ENCODE peak calls at places on chromosome X, in nine cellular contexts. B is gastrocnemius medialis, N is breast epithelium, K is suprapubic skin, Y is transverse colon, E is testis, S is thyroid gland, Q is body of pancreas, Z is H1. C is an unnamed sample.

GRCh38 chrX:17563076-17563475 is 174.2 kb upstream of the SCML1 start:
- DNase-seq in B (no peak), K (no peak), Z (no peak), N (no peak), E (no peak), Q (no peak), Y (no peak), S (no peak), C (no peak)

GRCh38 chrX:136954930-136955329 is 74.4 kb upstream of the RBMX start:
- DNase-seq in Z (no peak), E (no peak), N (no peak), Q (no peak), B (no peak), K (no peak), Y (no peak), S (no peak), C (no peak)

GRCh38 chrX:53077207-53078197 is 4.7 kb upstream of the TSPYL2 start:
- DNase-seq in E (no peak), Z (no peak), Q (no peak), S (no peak), N (no peak), K (peak), Y (no peak), B (no peak), C (no peak)

GRCh38 chrX:11113731-11114130 is 2.6 kb downstream of the HCCS start:
- DNase-seq in E (no peak), S (no peak), Q (peak), N (no peak), K (no peak), Y (no peak), Z (no peak), B (no peak), C (no peak)

GRCh38 chrX:113492895-113493294 is 652.3 kb upstream of the AMOT start:
- DNase-seq in N (no peak), K (no peak), Y (no peak), Z (no peak), E (no peak), Q (no peak), S (no peak), B (no peak), C (no peak)

GRCh38 chrX:133405498-133406180 is 9.7 kb downstream of the GPC4 start:
- DNase-seq in N (no peak), E (no peak), Z (no peak), B (no peak), Y (no peak), S (no peak), K (no peak), Q (no peak), C (no peak)

GRCh38 chrX:153564047-153564606 is 34.8 kb downstream of the CCNQ start:
- DNase-seq in B (no peak), K (no peak), E (no peak), S (no peak), Y (no peak), Z (no peak), N (no peak), Q (peak), C (no peak)

GRCh38 chrX:131783555-131784338 is 239.4 kb upstream of the STK26 start:
- DNase-seq in N (no peak), Q (no peak), K (no peak), B (no peak), Y (peak), S (no peak), E (no peak), Z (no peak), C (peak)

GRCh38 chrX:9781941-9782340 is 4.3 kb upstream of the SHROOM2 start:
- DNase-seq in Z (no peak), Q (no peak), E (no peak), S (no peak), B (no peak), N (no peak), Y (no peak), K (no peak), C (no peak)

GRCh38 chrX:65755786-65756185 is 88.3 kb downstream of the MSN start:
- DNase-seq in Z (no peak), S (no peak), E (no peak), N (no peak), K (no peak), Y (no peak), Q (no peak), B (no peak), C (no peak)

GRCh38 chrX:10939384-10939783 is 171.7 kb upstream of the HCCS start:
- DNase-seq in S (no peak), K (no peak), Y (no peak), N (no peak), Q (no peak), E (no peak), B (no peak), Z (no peak), C (no peak)

GRCh38 chrX:57453901-57454300 is 137.9 kb upstream of the ZXDB start:
- DNase-seq in Q (no peak), B (no peak), E (peak), K (no peak), N (no peak), Z (no peak), S (peak), Y (no peak), C (no peak)

GRCh38 chrX:18983711-18984380 is at the start of gene PHKA2:
- DNase-seq in K (peak), B (peak), S (peak), Q (peak), Y (peak), E (peak), Z (peak), N (peak), C (peak)

GRCh38 chrX:40318076-40318475 is 220.3 kb upstream of the BCOR start:
- DNase-seq in Z (no peak), N (no peak), K (no peak), B (no peak), Y (no peak), S (no peak), Q (no peak), E (no peak), C (peak)

GRCh38 chrX:56978172-56978571 is 17.2 kb downstream of the SPIN3 start:
- DNase-seq in Q (peak), B (peak), S (peak), E (peak), Y (peak), K (no peak), N (no peak), Z (no peak), C (no peak)

GRCh38 chrX:151396042-151396826 is 772 bp upstream of the VMA21 start:
- DNase-seq in S (peak), Q (peak), K (no peak), E (peak), Y (peak), Z (no peak), B (no peak), N (peak), C (no peak)

GRCh38 chrX:9493936-9494335 is 29.1 kb downstream of the TBL1X start:
- DNase-seq in S (no peak), Z (no peak), B (no peak), Y (no peak), N (no peak), K (no peak), Q (no peak), E (no peak), C (no peak)

GRCh38 chrX:69133561-69134542 is 31.4 kb downstream of the PJA1 start:
- DNase-seq in Q (peak), E (peak), S (peak), B (no peak), Y (no peak), K (no peak), Z (peak), N (no peak), C (no peak)

GRCh38 chrX:122565952-122566351 is 618.1 kb upstream of the GRIA3 start:
- DNase-seq in Z (no peak), E (no peak), Y (no peak), K (no peak), Q (peak), N (no peak), B (no peak), S (no peak), C (no peak)

GRCh38 chrX:139889760-139890159 is 43.1 kb downstream of the ATP11C start:
- DNase-seq in E (no peak), Z (no peak), S (no peak), B (no peak), N (no peak), K (no peak), Y (no peak), Q (no peak), C (no peak)

GRCh38 chrX:132127748-132128147 is at the start of gene FRMD7:
- DNase-seq in Z (no peak), E (no peak), S (no peak), N (no peak), B (no peak), Q (peak), Y (no peak), K (no peak), C (no peak)

GRCh38 chrX:30653415-30654131 is at the start of gene GK:
- DNase-seq in Z (no peak), Y (peak), E (no peak), B (no peak), K (no peak), N (no peak), Q (peak), S (peak), C (peak)

GRCh38 chrX:22686138-22686541 is 313.6 kb upstream of the DDX53 start:
- DNase-seq in S (peak), Q (peak), K (peak), Y (no peak), B (peak), Z (no peak), N (no peak), E (peak), C (peak)

GRCh38 chrX:43866423-43866822 is 15.8 kb downstream of the MAOB start:
- DNase-seq in Z (no peak), B (no peak), K (no peak), E (no peak), N (no peak), Q (no peak), S (no peak), Y (no peak), C (no peak)

GRCh38 chrX:153882086-153882498 is 3.9 kb downstream of the L1CAM start:
- DNase-seq in N (no peak), K (no peak), Y (no peak), Q (no peak), S (no peak), Z (no peak), E (no peak), B (no peak), C (peak)

GRCh38 chrX:7084841-7085240 is 62.7 kb upstream of the STS start:
- DNase-seq in K (no peak), Y (no peak), N (no peak), S (no peak), E (no peak), B (no peak), Z (no peak), Q (no peak), C (no peak)

GRCh38 chrX:3806630-3807029 is 93.2 kb upstream of the PRKX start:
- DNase-seq in S (no peak), K (no peak), Q (no peak), E (no peak), B (no peak), Z (no peak), Y (no peak), N (no peak), C (no peak)

GRCh38 chrX:8849462-8849861 is 48.3 kb upstream of the FAM9A start:
- DNase-seq in Y (no peak), K (no peak), E (no peak), Z (no peak), Q (no peak), S (no peak), N (no peak), B (no peak), C (no peak)

GRCh38 chrX:50579955-50580354 is 109.3 kb upstream of the DGKK start:
- DNase-seq in B (no peak), N (no peak), Q (peak), Z (no peak), E (peak), K (no peak), S (peak), Y (peak), C (no peak)

GRCh38 chrX:141982296-141982695 is 78.6 kb downstream of the MAGEC1 start:
- DNase-seq in B (no peak), Y (no peak), Q (no peak), K (no peak), N (no peak), S (no peak), E (no peak), Z (no peak), C (no peak)
- H3K27ac ChIP-seq in B (no peak), Y (no peak), Q (no peak), K (no peak), N (no peak), S (no peak), E (no peak), Z (no peak), C (no peak)

GRCh38 chrX:1417921-1418875 is 26.3 kb upstream of the SLC25A6 start:
- DNase-seq in K (peak), Q (no peak), Z (no peak), Y (no peak), N (no peak), B (no peak), S (no peak), E (no peak), C (peak)
- TF ChIP-seq POLR2A in K (no peak), Q (no peak), Z (no peak), Y (no peak), N (no peak), B (no peak), S (no peak), E (no peak), C (no peak)

DNA sequence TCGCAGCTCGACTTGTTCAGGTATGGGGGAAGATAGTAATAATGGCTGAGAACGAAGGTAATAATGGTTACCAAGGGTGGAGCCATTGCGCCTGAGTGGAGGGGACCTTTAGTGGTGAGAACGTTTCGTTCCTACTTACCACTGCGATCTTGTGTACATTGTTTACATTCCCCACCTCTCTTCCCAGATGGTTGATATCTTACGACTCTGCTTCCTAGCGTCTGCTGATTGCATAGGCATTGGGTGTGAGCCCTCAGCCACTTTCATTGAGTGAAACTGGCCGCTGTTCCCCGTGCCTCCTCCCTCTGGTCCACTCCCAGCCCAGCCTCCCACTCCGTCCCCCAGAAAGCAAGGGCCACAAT is 850 bp downstream of the IGBP1 start:
- DNase-seq in Z (no peak), K (no peak), N (no peak), B (no peak), E (no peak), Y (peak), S (no peak), Q (no peak), C (no peak)
- H3K27ac ChIP-seq in Z (peak), K (peak), N (peak), B (peak), E (peak), Y (peak), S (peak), Q (peak), C (peak)

DNA sequence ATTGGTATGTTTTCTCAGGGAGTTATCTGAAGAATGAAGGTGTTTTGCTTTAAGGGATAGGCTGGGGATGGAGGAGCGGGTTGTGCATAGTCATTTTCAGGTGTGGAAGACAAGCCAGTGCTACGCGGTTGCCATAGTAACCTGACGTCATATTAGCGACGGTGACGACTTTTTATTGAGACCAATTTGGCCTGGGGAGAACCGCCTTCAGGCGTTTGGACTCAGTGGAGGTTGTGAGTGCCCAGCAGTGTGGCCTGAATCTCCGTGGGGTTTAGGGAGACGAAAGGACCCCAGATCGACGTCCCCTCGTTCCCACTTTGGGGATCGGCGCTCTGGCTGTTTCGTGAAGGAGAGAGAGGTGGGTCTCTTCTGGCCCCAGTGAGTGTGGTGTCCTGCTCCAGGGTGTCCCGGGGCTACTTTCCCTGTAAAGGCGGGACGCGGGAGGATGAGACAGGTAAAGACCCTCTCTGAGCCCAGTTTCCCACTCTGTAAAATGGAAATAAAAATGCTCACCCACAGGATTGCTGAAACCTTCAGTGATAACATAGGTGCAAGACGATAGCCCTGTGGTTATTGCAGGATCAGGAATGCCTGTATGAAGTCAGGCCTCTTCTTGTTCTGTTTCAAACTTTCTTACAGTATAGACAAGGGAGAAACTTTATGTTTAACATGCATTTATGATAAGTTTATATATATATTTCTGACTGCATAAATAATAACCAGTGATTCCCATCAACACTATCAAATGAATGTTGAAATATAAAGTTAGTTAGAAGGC is 48.6 kb downstream of the GPRASP3 start:
- DNase-seq in K (peak), N (peak), B (peak), S (peak), Z (peak), Q (peak), E (peak), Y (peak), C (peak)
- TF ChIP-seq POLR2A in K (no peak), N (no peak), B (no peak), S (peak), Z (peak), Q (no peak), E (no peak), Y (peak), C (no peak)

DNA sequence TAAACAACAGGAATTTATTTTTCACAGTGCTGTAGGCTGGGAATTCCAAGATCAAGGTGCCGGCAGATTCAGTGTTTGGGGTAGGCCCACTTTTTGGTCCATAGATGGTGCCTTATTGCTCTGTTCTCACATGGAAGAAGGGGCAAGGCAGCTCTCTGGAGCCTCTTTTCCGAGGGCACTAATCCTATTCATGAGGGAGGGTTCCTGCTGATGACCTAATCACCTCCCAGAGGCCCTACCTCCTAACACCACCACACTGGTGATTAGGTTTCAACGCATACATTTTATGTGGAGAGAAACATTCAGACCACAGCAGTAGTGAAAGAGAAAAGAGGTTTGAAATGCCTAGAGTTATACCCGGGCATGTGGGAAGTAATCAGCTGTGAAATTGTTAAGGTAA is 1.4 kb upstream of the POLA1 start:
- DNase-seq in N (no peak), K (no peak), E (no peak), Q (no peak), S (no peak), Y (no peak), Z (no peak), B (no peak), C (no peak)
- H3K27ac ChIP-seq in N (no peak), K (no peak), E (no peak), Q (no peak), S (no peak), Y (no peak), Z (no peak), B (no peak), C (no peak)

GRCh38 chrX:71532753-71533425 is at the start of gene OGT:
- DNase-seq in Z (peak), S (peak), K (peak), B (peak), Q (peak), N (peak), Y (peak), E (peak), C (peak)
- TF ChIP-seq POLR2A in Z (peak), S (peak), K (peak), B (peak), Q (peak), N (no peak), Y (peak), E (no peak), C (peak)

DNA sequence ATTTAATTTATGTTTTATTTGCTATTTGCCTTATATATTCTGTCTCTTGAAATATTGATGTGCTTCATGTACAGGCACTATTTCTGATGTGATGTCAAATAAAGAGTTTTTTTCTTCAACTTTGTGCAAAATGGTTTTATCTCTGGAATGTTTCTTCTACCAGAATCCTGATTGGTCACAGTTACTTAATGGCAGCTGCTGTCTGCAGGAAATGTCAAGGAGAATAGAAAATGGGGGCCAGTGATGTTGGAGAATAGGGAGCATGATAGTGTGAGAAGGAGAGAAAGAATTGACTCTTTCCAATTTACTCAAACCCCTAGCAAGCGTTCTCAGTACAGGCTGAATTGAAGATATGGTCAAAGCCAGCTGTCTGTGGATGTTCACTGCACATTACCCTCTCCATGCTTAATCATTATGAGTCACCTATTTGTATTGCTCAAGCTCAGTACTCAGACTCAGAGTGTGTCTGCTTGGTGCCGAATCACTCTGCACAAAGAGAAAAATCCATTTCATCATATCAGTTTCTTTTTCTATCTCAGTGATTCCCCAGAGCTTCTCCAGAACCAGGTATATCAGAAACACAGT is 57.8 kb upstream of the FAM47B start:
- DNase-seq in Z (no peak), N (no peak), E (no peak), Q (no peak), S (no peak), B (no peak), Y (no peak), K (no peak), C (no peak)
- H3K27ac ChIP-seq in Z (no peak), N (no peak), E (no peak), Q (no peak), S (no peak), B (peak), Y (no peak), K (no peak), C (no peak)

GRCh38 chrX:46710425-46710824 is 48.5 kb downstream of the SLC9A7 start:
- DNase-seq in S (no peak), Q (peak), Y (no peak), N (no peak), E (no peak), B (no peak), K (no peak), Z (no peak), C (no peak)

GRCh38 chrX:46703980-46704379 is 54.9 kb downstream of the SLC9A7 start:
- DNase-seq in S (peak), E (no peak), Q (no peak), K (no peak), Z (no peak), Y (no peak), N (no peak), B (no peak), C (no peak)

GRCh38 chrX:46707274-46707965 is 51.5 kb downstream of the SLC9A7 start:
- DNase-seq in E (no peak), Y (no peak), K (no peak), B (no peak), Z (no peak), N (no peak), Q (no peak), S (no peak), C (no peak)

DNA sequence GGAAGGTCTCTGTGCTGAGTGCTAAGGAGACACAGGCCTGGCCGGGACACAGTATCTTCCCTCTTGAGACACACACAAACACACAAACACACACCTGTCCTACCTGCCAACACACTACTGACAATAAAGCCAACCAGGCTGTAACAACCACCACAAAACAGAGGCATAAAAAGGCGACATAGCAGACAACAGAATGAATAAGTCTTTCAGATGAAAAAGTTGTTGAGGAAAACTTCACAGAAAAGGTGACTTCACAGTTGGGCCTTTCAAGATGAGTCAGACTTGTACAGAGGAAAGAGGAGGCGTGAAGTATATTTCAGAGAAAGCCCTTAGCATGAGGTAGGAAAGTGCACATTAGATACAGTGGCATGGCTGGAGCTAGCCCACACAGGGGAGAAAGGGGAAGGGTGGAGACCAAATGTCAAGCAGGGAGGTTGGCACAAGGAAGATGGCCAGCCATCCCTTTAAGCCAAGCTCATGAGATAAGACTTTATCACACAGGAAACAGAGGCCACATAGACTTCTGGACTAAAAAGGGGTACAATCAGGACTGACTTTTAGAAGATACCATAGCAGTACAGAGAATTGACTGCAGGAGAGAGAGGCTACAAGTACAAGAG is 54.0 kb downstream of the SLC9A7 start:
- DNase-seq in S (no peak), K (no peak), Y (no peak), Z (no peak), B (no peak), N (no peak), Q (no peak), E (no peak), C (no peak)
- TF ChIP-seq POLR2A in S (no peak), K (no peak), Y (no peak), Z (no peak), B (no peak), N (no peak), Q (no peak), E (no peak), C (no peak)